ENCODE peak calls at places on chromosomes 12 and 14, in five cellular contexts. V is AG10803, B is Calu3, T is transverse colon, J is PC-9. I is an unnamed sample.

GRCh38 chr12:98439471-98440164 is 75.8 kb upstream of the TMPO start:
- DNase-seq in V (peak; percentile 65), B (no peak), T (no peak), J (no peak), I (no peak)

GRCh38 chr14:39005044-39005736 is 97.8 kb downstream of the SEC23A start:
- DNase-seq in V (no peak), B (no peak), T (peak; percentile 13), J (no peak), I (no peak)

GRCh38 chr14:105879503-105879866 is 353.1 kb downstream of the TMEM121 start:
- DNase-seq in V (no peak), B (no peak), T (no peak), J (no peak), I (no peak)

GRCh38 chr12:50533971-50534370 is 29.2 kb downstream of the DIP2B start:
- DNase-seq in V (peak; percentile 63), B (no peak), T (no peak), J (no peak), I (no peak)

GRCh38 chr14:74038015-74038859 is 19.1 kb downstream of the BBOF1 start:
- DNase-seq in V (peak; percentile 55), B (peak; percentile 21), T (no peak), J (peak; percentile 66), I (no peak)

GRCh38 chr12:32039341-32039740 is 67.3 kb upstream of the BICD1 start:
- DNase-seq in V (peak; percentile 36), B (no peak), T (no peak), J (no peak), I (no peak)

GRCh38 chr14:68377056-68377455 is 415.8 kb downstream of the ZFP36L1 start:
- DNase-seq in V (no peak), B (no peak), T (no peak), J (no peak), I (no peak)

GRCh38 chr14:59920378-59920683 is 387 bp downstream of the LRRC9 start:
- DNase-seq in V (no peak), B (no peak), T (peak; percentile 39), J (no peak), I (no peak)

GRCh38 chr12:97312570-97313135 is 150.0 kb upstream of the RMST start:
- DNase-seq in V (no peak), B (no peak), T (no peak), J (no peak), I (no peak)

GRCh38 chr12:93060666-93061413 is 131.7 kb upstream of the EEA1 start:
- DNase-seq in V (peak; percentile 52), B (no peak), T (no peak), J (no peak), I (no peak)

GRCh38 chr12:79778802-79779201 is 88.0 kb upstream of the PAWR start:
- DNase-seq in V (no peak), B (no peak), T (no peak), J (no peak), I (no peak)

GRCh38 chr14:72876021-72876709 is 17.7 kb downstream of the DPF3 start:
- DNase-seq in V (no peak), B (no peak), T (no peak), J (no peak), I (no peak)

GRCh38 chr12:124322271-124322998 is 27.5 kb downstream of the RFLNA start:
- DNase-seq in V (no peak), B (no peak), T (no peak), J (no peak), I (no peak)

GRCh38 chr12:3560295-3560620 is 69.3 kb downstream of the PRMT8 start:
- DNase-seq in V (no peak), B (no peak), T (no peak), J (no peak), I (no peak)

GRCh38 chr12:123150804-123151678 is at the start of gene PITPNM2:
- DNase-seq in V (peak; percentile 64), B (peak; percentile 82), T (peak; percentile 70), J (no peak), I (peak; percentile 54)

GRCh38 chr14:53391156-53391555 is 238.0 kb upstream of the DDHD1 start:
- DNase-seq in V (peak; percentile 83), B (no peak), T (no peak), J (no peak), I (no peak)

GRCh38 chr14:38158468-38158867 is 49.2 kb upstream of the SSTR1 start:
- DNase-seq in V (no peak), B (no peak), T (no peak), J (no peak), I (no peak)

GRCh38 chr12:197911-198695 is 15.9 kb downstream of the SLC6A12 start:
- DNase-seq in V (no peak), B (no peak), T (no peak), J (no peak), I (no peak)

GRCh38 chr14:90423166-90423565 is 26.3 kb downstream of the CALM1 start:
- DNase-seq in V (no peak), B (no peak), T (no peak), J (no peak), I (no peak)

GRCh38 chr12:113131556-113131955 is 4.0 kb downstream of the RASAL1 start:
- DNase-seq in V (no peak), B (peak; percentile 47), T (no peak), J (no peak), I (no peak)

GRCh38 chr14:102811254-102811963 is 34.2 kb downstream of the TRAF3 start:
- DNase-seq in V (no peak), B (no peak), T (no peak), J (no peak), I (no peak)

GRCh38 chr12:123897221-123897620 is 75.4 kb downstream of the CCDC92 start:
- DNase-seq in V (peak; percentile 71), B (no peak), T (no peak), J (no peak), I (no peak)

GRCh38 chr12:129185855-129186254 is 332.6 kb downstream of the GLT1D1 start:
- DNase-seq in V (no peak), B (no peak), T (no peak), J (no peak), I (no peak)

GRCh38 chr12:120662879-120663278 is 22.5 kb downstream of the CABP1 start:
- DNase-seq in V (no peak), B (no peak), T (no peak), J (no peak), I (no peak)

GRCh38 chr12:4962539-4963486 is 53.1 kb downstream of the KCNA1 start:
- DNase-seq in V (no peak), B (no peak), T (no peak), J (no peak), I (no peak)

GRCh38 chr12:131279281-131279921 is 325.7 kb downstream of the ADGRD1 start:
- DNase-seq in V (no peak), B (no peak), T (no peak), J (no peak), I (no peak)

GRCh38 chr12:53091756-53092155 is 5.7 kb upstream of the IGFBP6 start:
- DNase-seq in V (no peak), B (no peak), T (no peak), J (no peak), I (no peak)

GRCh38 chr12:97616936-97617335 is 154.3 kb downstream of the RMST start:
- DNase-seq in V (no peak), B (no peak), T (no peak), J (no peak), I (no peak)

GRCh38 chr14:92551066-92551841 is 37.7 kb downstream of the RIN3 start:
- DNase-seq in V (no peak), B (no peak), T (no peak), J (no peak), I (no peak)
- TF ChIP-seq CTCF in V (no peak), B (no peak), T (peak; percentile 13), J (no peak), I (peak; percentile 10)

GRCh38 chr12:115227137-115227615 is 543.2 kb upstream of the TBX3 start:
- DNase-seq in V (peak; percentile 84), B (no peak), T (no peak), J (peak; percentile 57), I (no peak)

GRCh38 chr12:115225845-115226244 is 541.9 kb upstream of the TBX3 start:
- DNase-seq in V (no peak), B (no peak), T (no peak), J (no peak), I (no peak)

GRCh38 chr12:115224031-115224430 is 540.1 kb upstream of the TBX3 start:
- DNase-seq in V (no peak), B (no peak), T (no peak), J (no peak), I (no peak)

GRCh38 chr12:115223322-115223721 is 539.3 kb upstream of the TBX3 start:
- DNase-seq in V (peak; percentile 68), B (no peak), T (no peak), J (peak; percentile 50), I (no peak)

GRCh38 chr12:115222220-115222619 is 538.2 kb upstream of the TBX3 start:
- DNase-seq in V (no peak), B (no peak), T (no peak), J (no peak), I (no peak)
- TF ChIP-seq CTCF in V (no peak), B (no peak), T (no peak), J (no peak), I (no peak)

GRCh38 chr12:91576432-91576831 is 393.8 kb upstream of the DCN start:
- DNase-seq in V (no peak), B (no peak), T (no peak), J (no peak), I (no peak)

GRCh38 chr12:91579516-91580263 is 397.1 kb upstream of the DCN start:
- DNase-seq in V (no peak), B (no peak), T (no peak), J (no peak), I (no peak)

GRCh38 chr12:91574975-91575374 is 392.4 kb upstream of the DCN start:
- DNase-seq in V (no peak), B (no peak), T (no peak), J (no peak), I (no peak)

GRCh38 chr12:91575631-91576030 is 393.0 kb upstream of the DCN start:
- DNase-seq in V (no peak), B (no peak), T (no peak), J (no peak), I (no peak)

GRCh38 chr12:91577586-91578539 is 395.2 kb upstream of the DCN start:
- DNase-seq in V (peak; percentile 46), B (no peak), T (no peak), J (no peak), I (no peak)
- TF ChIP-seq CTCF in V (peak; percentile 67), B (peak; percentile 43), T (peak; percentile 72), J (peak; percentile 81), I (peak; percentile 63)

GRCh38 chr14:56358265-56358664 is 221.3 kb upstream of the TMEM260 start:
- DNase-seq in V (no peak), B (no peak), T (no peak), J (no peak), I (no peak)
- TF ChIP-seq CTCF in V (no peak), B (no peak), T (no peak), J (no peak), I (no peak)

GRCh38 chr14:101328412-101329149 is 232.7 kb upstream of the DIO3 start:
- DNase-seq in V (no peak), B (no peak), T (no peak), J (no peak), I (no peak)
- TF ChIP-seq CTCF in V (no peak), B (no peak), T (no peak), J (no peak), I (no peak)

DNA sequence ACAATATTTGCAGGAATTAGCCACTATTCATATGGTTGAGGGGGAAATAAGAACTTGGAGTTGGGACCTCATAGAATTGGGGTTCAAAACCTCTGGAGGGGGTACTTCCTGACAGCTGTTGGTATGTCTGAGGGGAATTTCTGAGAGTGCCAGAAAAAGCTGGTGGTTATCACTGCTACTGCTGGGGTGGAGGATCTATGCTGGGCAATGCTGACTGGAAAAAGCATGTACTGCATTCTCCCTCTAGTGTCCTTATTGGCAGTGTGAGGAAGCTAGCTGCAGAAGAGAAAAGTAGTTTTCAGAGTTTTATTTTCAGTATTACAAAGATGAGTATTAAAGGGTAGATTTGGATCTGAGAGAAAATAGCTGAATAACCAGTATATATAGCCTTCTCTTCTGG is 88.8 kb downstream of the FUT8 start:
- DNase-seq in V (no peak), B (no peak), T (no peak), J (no peak), I (no peak)
- TF ChIP-seq CTCF in V (peak; percentile 17), B (no peak), T (no peak), J (no peak), I (no peak)

I was measured in progenitor cell of endocrine pancreas.